ENCODE peak calls at places on chromosomes 11 and 22, in five cellular contexts. Z is psoas muscle, M is body of pancreas, K is H1, Q is upper lobe of right lung. X is an unnamed sample.

GRCh38 chr11:76642341-76642740 is 28.2 kb downstream of the LRRC32 start:
- DNase-seq in M (no peak), Q (no peak), K (no peak), Z (no peak), X (no peak)

GRCh38 chr11:118615282-118615979 is 8.0 kb downstream of the PHLDB1 start:
- DNase-seq in Z (no peak), Q (peak; percentile 43), M (no peak), K (peak; percentile 80), X (peak; percentile 95)

GRCh38 chr11:130008326-130008725 is 5.7 kb upstream of the PRDM10 start:
- DNase-seq in M (no peak), Q (no peak), Z (no peak), K (no peak), X (no peak)

GRCh38 chr22:29871684-29872083 is 11.3 kb upstream of the MTMR3 start:
- DNase-seq in Q (no peak), Z (no peak), K (peak; percentile 45), M (peak; percentile 13), X (no peak)

GRCh38 chr22:36580846-36581245 is 51.9 kb upstream of the EIF3D start:
- DNase-seq in Z (no peak), K (no peak), M (no peak), Q (no peak), X (no peak)

GRCh38 chr22:27094633-27095308 is 437.4 kb downstream of the MIAT start:
- DNase-seq in M (no peak), Z (no peak), Q (no peak), K (no peak), X (no peak)

GRCh38 chr22:24155597-24156145 is 25.6 kb upstream of the SUSD2 start:
- DNase-seq in M (peak; percentile 86), Q (peak; percentile 92), Z (peak; percentile 87), K (peak; percentile 80), X (no peak)

GRCh38 chr11:78319453-78319955 is 98.1 kb downstream of the GAB2 start:
- DNase-seq in M (no peak), Q (no peak), K (no peak), Z (no peak), X (no peak)

GRCh38 chr11:117099681-117100080 is 1.5 kb upstream of the SIK3 start:
- DNase-seq in M (no peak), Z (no peak), Q (no peak), K (no peak), X (no peak)

GRCh38 chr11:107928767-107929507 is 689 bp downstream of the RAB39A start:
- DNase-seq in Z (no peak), M (peak; percentile 11), Q (no peak), K (peak; percentile 67), X (no peak)
- H3K4me3 ChIP-seq in Z (peak overlapping the region; percentile 57), M (peak overlapping the region; percentile 27), Q (peak overlapping the region; percentile 54), K (peak overlapping the region; percentile 89), X (peak overlapping the region; percentile 98)

DNA sequence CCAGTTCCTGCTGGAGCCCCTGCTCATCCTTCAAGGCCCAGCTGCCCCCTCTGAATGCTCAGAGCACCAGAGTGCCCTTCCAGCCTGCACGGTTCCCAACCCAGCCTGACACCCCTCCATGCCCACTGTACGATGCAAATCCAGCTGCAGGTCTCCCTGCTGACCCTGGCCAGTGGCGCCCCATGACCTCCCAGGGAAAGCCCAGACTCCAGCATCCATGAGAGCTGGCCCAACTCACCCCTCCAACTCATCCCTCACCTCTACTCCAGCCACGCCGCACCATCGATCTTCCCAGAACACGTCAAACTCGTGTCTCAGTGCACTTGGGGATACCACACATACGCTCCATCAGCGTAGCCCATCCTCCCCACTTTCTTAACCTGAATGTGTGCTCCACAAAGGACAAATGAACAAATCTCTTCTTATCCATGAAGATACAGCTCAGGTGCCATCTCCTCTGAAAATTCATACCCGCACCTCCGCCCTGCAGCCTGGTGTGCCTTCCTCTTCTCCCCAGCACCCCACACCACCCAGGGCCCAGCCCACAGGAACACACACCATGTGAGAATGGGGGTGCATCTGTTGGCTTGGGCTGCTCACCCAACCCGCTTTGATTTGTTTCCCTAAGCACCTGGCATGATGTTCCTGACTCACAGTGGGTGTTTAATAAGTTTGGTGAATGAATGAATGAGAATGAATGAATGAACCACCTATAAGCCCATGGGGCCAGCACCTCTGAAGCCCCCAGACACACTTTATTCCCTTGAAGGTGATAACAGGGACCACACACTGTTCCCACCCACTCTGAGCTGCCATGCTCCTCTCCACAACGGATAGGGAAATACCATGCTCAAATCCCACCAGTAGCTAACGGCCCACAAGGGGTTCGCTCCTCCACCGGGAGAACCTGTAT is 6.2 kb downstream of the PLA2G6 start:
- DNase-seq in M (no peak), Z (no peak), K (no peak), Q (no peak), X (no peak)
- H3K27ac ChIP-seq in M (peak overlapping the region; percentile 36), Z (peak overlapping the region; percentile 99), K (no peak overlapping the region), Q (peak overlapping the region; percentile 67), X (no peak overlapping the region)

GRCh38 chr11:12505183-12505582 is 127.8 kb downstream of the PARVA start:
- DNase-seq in K (peak; percentile 19), Q (no peak), Z (no peak), M (no peak), X (no peak)
- H3K4me3 ChIP-seq in K (no peak overlapping the region), Q (no peak overlapping the region), Z (no peak overlapping the region), M (no peak overlapping the region), X (no peak overlapping the region)

GRCh38 chr22:49961601-49962011 is 1.0 kb downstream of the PIM3 start:
- DNase-seq in K (no peak), M (no peak), Z (no peak), Q (no peak), X (no peak)

GRCh38 chr22:49963647-49964026 is 3.1 kb downstream of the PIM3 start:
- DNase-seq in Z (no peak), M (peak; percentile 49), K (no peak), Q (no peak), X (no peak)

GRCh38 chr22:49960967-49961600 is 512 bp downstream of the PIM3 start:
- DNase-seq in Q (peak; percentile 81), Z (peak; percentile 55), M (peak; percentile 69), K (peak; percentile 71), X (no peak)

GRCh38 chr22:49962751-49963646 is 2.4 kb downstream of the PIM3 start:
- DNase-seq in Z (peak; percentile 50), Q (peak; percentile 74), K (no peak), M (peak; percentile 25), X (no peak)

GRCh38 chr22:49962012-49962750 is 1.6 kb downstream of the PIM3 start:
- DNase-seq in Q (peak; percentile 93), Z (peak; percentile 94), M (peak; percentile 86), K (peak; percentile 77), X (no peak)
- H3K27ac ChIP-seq in Q (peak overlapping the region; percentile 87), Z (peak overlapping the region; percentile 97), M (peak overlapping the region; percentile 94), K (peak overlapping the region; percentile 79), X (no peak overlapping the region)

DNA sequence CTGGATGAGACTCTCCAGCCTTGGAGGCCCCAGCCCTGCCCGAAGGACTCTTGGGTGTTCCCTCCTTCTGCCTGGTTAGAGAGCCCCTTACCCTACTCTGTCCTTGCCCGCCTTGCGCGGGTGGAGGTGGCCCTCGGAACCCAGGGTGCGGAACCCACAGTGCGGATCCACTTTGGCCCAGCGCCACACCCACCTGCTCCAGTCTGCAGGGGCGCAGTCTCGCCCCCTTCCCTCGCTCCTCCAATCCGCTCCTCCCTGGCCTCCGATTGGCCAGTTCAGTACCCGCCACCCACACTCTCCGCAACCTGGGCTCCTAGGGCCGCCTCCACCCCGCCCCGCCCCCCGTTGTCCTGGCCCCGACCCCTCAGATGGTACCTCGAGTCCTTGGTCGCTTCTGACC is 2.4 kb downstream of the CAPN1 start:
- DNase-seq in K (peak; percentile 87), Z (no peak), Q (no peak), M (no peak), X (no peak)
- H3K4me3 ChIP-seq in K (peak overlapping the region; percentile 20), Z (no peak overlapping the region), Q (no peak overlapping the region), M (no peak overlapping the region), X (no peak overlapping the region)

GRCh38 chr11:114219559-114220349 is 76.4 kb upstream of the NNMT start:
- DNase-seq in Z (no peak), Q (no peak), K (no peak), M (no peak), X (no peak)
- H3K27ac ChIP-seq in Z (peak overlapping the region; percentile 68), Q (peak overlapping the region; percentile 33), K (no peak overlapping the region), M (no peak overlapping the region), X (no peak overlapping the region)

DNA sequence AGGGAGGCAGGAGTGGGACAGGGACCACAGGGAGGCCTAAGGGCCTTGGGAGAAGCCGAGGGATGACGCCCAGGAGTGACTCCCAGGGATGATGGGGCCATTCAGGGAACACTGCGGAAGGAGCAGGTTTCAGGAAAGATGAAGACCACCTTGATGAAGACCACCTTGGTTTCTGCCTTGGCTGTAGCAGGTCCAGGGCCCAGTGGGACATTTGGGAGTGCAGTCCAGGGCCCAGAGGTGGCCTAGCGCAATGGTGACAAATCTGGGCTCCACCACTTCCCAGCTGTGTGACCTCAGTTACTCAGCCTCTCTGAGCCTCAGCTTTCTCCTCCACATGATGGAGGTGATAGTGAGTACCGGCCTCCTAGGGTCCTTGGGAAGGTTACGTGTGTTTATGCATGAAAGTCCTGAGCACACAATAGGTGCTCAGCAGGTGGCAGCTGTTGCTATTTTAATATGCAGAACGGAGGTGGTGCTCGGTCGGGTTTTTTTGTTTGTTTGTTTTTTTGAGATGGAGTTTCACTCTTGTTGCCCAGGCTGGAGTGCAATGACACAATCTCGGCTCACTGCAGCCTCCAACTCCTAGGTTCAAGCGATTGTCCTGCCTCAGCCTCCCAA is 770 bp downstream of the TSGA10IP start:
- DNase-seq in K (no peak), Q (no peak), M (no peak), Z (no peak), X (no peak)
- H3K4me3 ChIP-seq in K (peak overlapping the region; percentile 29), Q (no peak overlapping the region), M (no peak overlapping the region), Z (no peak overlapping the region), X (no peak overlapping the region)

GRCh38 chr11:127000291-127000968 is at the start of gene KIRREL3:
- DNase-seq in M (no peak), K (peak; percentile 54), Q (no peak), Z (no peak), X (no peak)
- H3K27ac ChIP-seq in M (no peak within 1 kb of the TSS), K (no peak within 1 kb of the TSS), Q (no peak within 1 kb of the TSS), Z (no peak within 1 kb of the TSS), X (no peak within 1 kb of the TSS)

GRCh38 chr11:3155216-3155615 is 9.9 kb downstream of the OSBPL5 start:
- DNase-seq in Z (peak; percentile 15), Q (peak; percentile 56), M (no peak), K (no peak), X (no peak)
- H3K4me3 ChIP-seq in Z (no peak overlapping the region), Q (no peak overlapping the region), M (no peak overlapping the region), K (no peak overlapping the region), X (no peak overlapping the region)

X was measured in iPS DF 6.9.